ENCODE peak calls at places on chromosomes 1 and 21, in six cellular contexts. D is IMR-90, J is AG04449, F is tibial artery, V is heart right ventricle, E is NCI-H2171 treated with DMSO at 0.1 percent for 48 hours. R is an unnamed sample.

GRCh38 chr1:55572878-55573734 is 357.9 kb upstream of the USP24 start:
- DNase-seq in E (peak), F (no peak), V (no peak), J (no peak), D (peak), R (no peak)

GRCh38 chr1:173255214-173255813 is 48.2 kb upstream of the TNFSF4 start:
- DNase-seq in E (peak), F (no peak), D (peak), J (no peak), V (peak), R (no peak)

GRCh38 chr1:41626616-41627375 is 142.3 kb upstream of the EDN2 start:
- DNase-seq in F (no peak), J (no peak), D (peak), E (peak), V (no peak), R (no peak)

GRCh38 chr1:154657547-154657946 is 49.6 kb upstream of the ADAR start:
- DNase-seq in E (no peak), F (no peak), J (no peak), D (no peak), V (no peak), R (no peak)

GRCh38 chr1:63611231-63611630 is 18.0 kb downstream of the PGM1 start:
- DNase-seq in F (no peak), E (no peak), J (no peak), V (no peak), D (peak), R (no peak)

GRCh38 chr1:93056214-93056613 is 22.9 kb upstream of the MTF2 start:
- DNase-seq in E (no peak), V (no peak), D (peak), J (no peak), F (no peak), R (no peak)

GRCh38 chr1:43444827-43445225 is 8.9 kb downstream of the HYI start:
- DNase-seq in J (no peak), D (no peak), F (peak), V (no peak), E (no peak), R (no peak)

GRCh38 chr1:30037251-30038118 is 685.9 kb downstream of the MATN1 start:
- DNase-seq in E (no peak), D (no peak), V (no peak), F (no peak), J (no peak), R (no peak)

GRCh38 chr1:181043025-181043880 is 9.5 kb downstream of the MR1 start:
- DNase-seq in F (peak), J (no peak), D (peak), E (peak), V (no peak), R (no peak)

GRCh38 chr1:6271554-6271953 is 10.7 kb upstream of the GPR153 start:
- DNase-seq in J (no peak), V (no peak), E (no peak), D (no peak), F (no peak), R (no peak)

GRCh38 chr1:7476861-7477534 is 294.1 kb upstream of the VAMP3 start:
- DNase-seq in F (no peak), D (no peak), E (no peak), V (no peak), J (no peak), R (no peak)

GRCh38 chr1:230127105-230128054 is 60.3 kb downstream of the GALNT2 start:
- DNase-seq in J (no peak), D (no peak), E (no peak), V (no peak), F (no peak), R (no peak)

GRCh38 chr1:207863893-207864535 is 46.9 kb downstream of the CD34 start:
- DNase-seq in V (no peak), D (no peak), J (no peak), E (no peak), F (no peak), R (no peak)

GRCh38 chr21:38359090-38359489 is 102.3 kb downstream of the KCNJ15 start:
- DNase-seq in E (no peak), D (no peak), J (no peak), F (no peak), V (no peak), R (no peak)

R was measured in DMS 273 treated with DMSO at 0.1 percent for 48 hours.